ENCODE peak calls at places on chromosomes 6 and 20, in nine cellular contexts. G is cardiac muscle cell, R is breast epithelium, H is Peyer's patch, A is left ventricle myocardium inferior, T is neuronal stem cell, Q is GM23248, V is aorta, S is upper lobe of right lung. L is an unnamed sample. For H3K4me1, the result is how much of the 10 kb centered on the place peaks cover.

GRCh38 chr6:125868996-125869395 is 78.2 kb downstream of the NCOA7 start:
- DNase-seq in S (no peak), A (peak), G (peak), Q (peak), V (no peak), R (no peak), H (no peak), T (no peak), L (peak)

GRCh38 chr20:8568068-8568467 is 436.0 kb downstream of the PLCB1 start:
- DNase-seq in T (no peak), R (no peak), S (no peak), A (no peak), G (peak), H (no peak), V (no peak), Q (peak), L (no peak)

GRCh38 chr20:23147964-23148720 is 62.0 kb upstream of the CD93 start:
- DNase-seq in Q (peak), R (no peak), H (peak), T (no peak), G (peak), A (no peak), S (peak), V (peak), L (no peak)

GRCh38 chr6:5285526-5285925 is 24.2 kb downstream of the FARS2 start:
- DNase-seq in T (no peak), G (no peak), R (no peak), A (no peak), V (no peak), S (no peak), H (no peak), Q (no peak), L (no peak)

GRCh38 chr6:15266423-15266996 is 20.6 kb downstream of the JARID2 start:
- DNase-seq in T (no peak), G (peak), V (no peak), S (no peak), Q (no peak), H (no peak), A (peak), R (no peak), L (no peak)

GRCh38 chr20:24653306-24653705 is 183.9 kb downstream of the SYNDIG1 start:
- DNase-seq in Q (peak), S (no peak), T (no peak), G (no peak), R (no peak), H (no peak), A (no peak), V (no peak), L (no peak)

GRCh38 chr20:32823078-32823477 is 3.3 kb downstream of the MAPRE1 start:
- DNase-seq in Q (peak), S (no peak), G (peak), A (no peak), H (no peak), T (no peak), R (no peak), V (no peak), L (no peak)

GRCh38 chr6:21005816-21006553 is 471.7 kb downstream of the CDKAL1 start:
- DNase-seq in A (no peak), T (no peak), Q (peak), S (no peak), H (peak), R (no peak), G (peak), V (no peak), L (no peak)

GRCh38 chr6:109349419-109349987 is 32.8 kb downstream of the CD164 start:
- DNase-seq in H (peak), V (no peak), Q (peak), G (peak), A (no peak), T (no peak), R (no peak), S (no peak), L (no peak)

GRCh38 chr6:106519460-106520394 is 109.6 kb downstream of the RTN4IP1 start:
- DNase-seq in R (no peak), H (peak), A (no peak), G (peak), S (peak), T (no peak), V (peak), Q (peak), L (no peak)

GRCh38 chr20:48357714-48358113 is 470.1 kb downstream of the PREX1 start:
- DNase-seq in T (no peak), H (no peak), A (no peak), Q (no peak), G (no peak), S (no peak), R (no peak), V (no peak), L (no peak)

GRCh38 chr20:40085513-40085912 is 603.5 kb downstream of the MAFB start:
- DNase-seq in A (no peak), G (no peak), H (no peak), Q (no peak), R (no peak), S (no peak), T (no peak), V (no peak), L (no peak)

GRCh38 chr6:136720045-136720760 is 72.1 kb downstream of the MAP3K5 start:
- DNase-seq in R (no peak), V (no peak), T (no peak), S (no peak), G (no peak), H (no peak), Q (no peak), A (no peak), L (no peak)

GRCh38 chr6:39347906-39348585 is 25.5 kb upstream of the KCNK16 start:
- DNase-seq in R (peak), Q (peak), V (peak), T (peak), G (peak), A (peak), H (peak), S (peak), L (peak)

GRCh38 chr6:96809119-96809518 is 28.2 kb downstream of the GPR63 start:
- DNase-seq in A (no peak), Q (no peak), H (no peak), V (no peak), T (no peak), R (no peak), S (no peak), G (peak), L (no peak)

GRCh38 chr6:73362358-73362757 is at the start of gene KHDC3L:
- DNase-seq in R (no peak), Q (no peak), H (no peak), V (no peak), T (no peak), S (no peak), G (no peak), A (no peak), L (no peak)

GRCh38 chr20:42754713-42755112 is 435.0 kb downstream of the PTPRT start:
- DNase-seq in R (no peak), S (peak), A (no peak), G (no peak), V (no peak), T (no peak), H (no peak), Q (no peak), L (no peak)

GRCh38 chr6:82017316-82017715 is 230.2 kb downstream of the IBTK start:
- DNase-seq in H (peak), Q (peak), T (peak), S (no peak), G (peak), R (no peak), A (no peak), V (peak), L (peak)

GRCh38 chr20:32609993-32610896 is 25.1 kb upstream of the NOL4L start:
- DNase-seq in G (no peak), A (no peak), V (no peak), T (no peak), R (no peak), H (no peak), Q (no peak), S (no peak), L (no peak)

GRCh38 chr20:46388945-46389344 is 17.5 kb downstream of the ELMO2 start:
- DNase-seq in V (no peak), R (no peak), Q (no peak), S (no peak), G (no peak), T (no peak), A (no peak), H (no peak), L (no peak)

GRCh38 chr6:24529985-24530384 is 35.2 kb downstream of the ALDH5A1 start:
- DNase-seq in T (no peak), S (no peak), V (no peak), Q (peak), H (no peak), A (no peak), G (no peak), R (no peak), L (no peak)

GRCh38 chr20:21396921-21397340 is 395 bp downstream of the NKX2-4 start:
- DNase-seq in G (no peak), T (no peak), A (no peak), R (no peak), S (peak), H (no peak), V (no peak), Q (peak), L (no peak)

GRCh38 chr6:21911208-21911607 is 317.7 kb downstream of the SOX4 start:
- DNase-seq in S (no peak), T (no peak), A (no peak), V (no peak), G (no peak), Q (no peak), H (no peak), R (no peak), L (no peak)

GRCh38 chr6:129031051-129031599 is 148.2 kb downstream of the LAMA2 start:
- DNase-seq in T (no peak), S (no peak), H (no peak), Q (peak), V (no peak), G (peak), R (no peak), A (no peak), L (no peak)

GRCh38 chr20:57682184-57683038 is 27.4 kb downstream of the PMEPA1 start:
- DNase-seq in H (peak), R (no peak), G (no peak), A (no peak), V (no peak), S (no peak), T (no peak), Q (no peak), L (peak)

GRCh38 chr6:34236423-34237315 is at the start of gene HMGA1:
- DNase-seq in Q (peak), G (peak), S (peak), T (peak), H (peak), A (peak), R (peak), V (peak), L (peak)

GRCh38 chr6:137361701-137362100 is 132.5 kb downstream of the OLIG3 start:
- DNase-seq in H (no peak), Q (no peak), G (peak), T (no peak), S (no peak), V (no peak), R (no peak), A (no peak), L (no peak)

GRCh38 chr6:14857501-14857900 is 388.4 kb upstream of the JARID2 start:
- DNase-seq in R (no peak), A (no peak), H (peak), V (peak), T (no peak), Q (no peak), G (no peak), S (peak), L (no peak)

GRCh38 chr6:146582857-146583256 is 15.9 kb upstream of the ADGB start:
- DNase-seq in A (peak), G (peak), H (peak), S (no peak), T (no peak), Q (peak), R (no peak), V (peak), L (no peak)

GRCh38 chr20:46512943-46513844 is at the start of gene ZNF334:
- DNase-seq in S (peak), G (peak), Q (peak), V (peak), R (peak), T (peak), A (peak), H (peak), L (peak)

GRCh38 chr20:50372770-50373088 is 137.5 kb upstream of the PTPN1 start:
- DNase-seq in Q (no peak), A (no peak), V (no peak), R (no peak), T (no peak), H (peak), G (no peak), S (no peak), L (no peak)
- H3K4me1 ChIP-seq in Q (under half), A (under half), V (under half), R (under half), T (under half), H (under half), G (under half), S (under half), L (under half)

GRCh38 chr6:157631388-157631787 is 191.7 kb upstream of the SNX9 start:
- DNase-seq in R (no peak), T (no peak), G (no peak), Q (no peak), S (no peak), H (no peak), A (no peak), V (peak), L (no peak)
- H3K4me1 ChIP-seq in R (under half), T (under half), G (under half), Q (under half), S (under half), H (under half), A (under half), V (under half), L (under half)

DNA sequence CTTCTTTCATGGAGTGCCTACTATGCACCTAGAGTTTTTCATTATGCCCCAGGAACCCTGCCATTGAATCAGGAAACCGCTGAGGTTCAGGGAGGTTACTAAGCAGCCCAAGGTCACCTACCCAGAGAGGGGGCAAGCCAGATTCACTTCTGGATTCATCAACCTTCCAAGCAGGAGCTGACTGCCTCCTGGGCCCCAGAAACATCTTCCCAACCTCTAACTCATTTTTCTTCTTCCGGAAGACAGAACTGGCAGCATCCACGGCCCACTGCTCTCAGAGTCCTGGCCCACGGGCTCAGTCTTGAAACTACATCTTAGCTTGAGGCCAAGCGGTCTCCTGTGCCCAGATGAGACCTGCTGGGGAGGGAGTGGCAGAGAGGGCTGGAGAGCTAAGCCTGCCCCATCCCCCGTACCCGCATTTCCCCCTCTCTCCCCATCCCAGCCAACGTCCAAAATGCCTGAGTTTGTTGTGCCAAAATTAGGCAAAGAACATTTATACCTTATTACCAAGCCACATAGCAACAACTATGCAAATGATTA is 281.0 kb downstream of the CDC5L start:
- DNase-seq in S (no peak), R (no peak), Q (no peak), V (no peak), A (no peak), G (no peak), T (no peak), H (no peak), L (no peak)
- H3K4me1 ChIP-seq in S (under half), R (under half), Q (under half), V (under half), A (under half), G (under half), T (under half), H (under half), L (under half)

DNA sequence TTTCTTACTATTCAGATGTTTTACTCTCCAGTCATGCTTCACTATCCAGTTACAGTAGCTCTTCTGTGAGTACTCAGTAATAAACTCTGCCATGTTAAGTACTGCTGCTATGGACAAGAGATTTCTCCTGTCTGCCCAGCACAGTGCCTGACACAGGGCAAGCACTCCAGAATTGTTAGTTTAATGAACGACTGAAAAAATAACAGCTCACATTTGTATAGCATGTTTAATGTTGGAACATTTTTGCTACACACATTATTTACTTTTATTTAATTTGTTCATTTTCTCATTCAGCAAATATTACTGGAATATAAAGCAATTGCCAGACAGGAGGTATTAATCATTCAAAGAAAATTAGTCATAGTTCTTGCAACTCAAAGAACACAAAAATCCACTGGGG is 142.6 kb upstream of the HMGN3 start:
- DNase-seq in A (no peak), S (no peak), T (no peak), Q (peak), R (no peak), V (no peak), H (no peak), G (peak), L (no peak)
- H3K4me1 ChIP-seq in A (under half), S (under half), T (under half), Q (under half), R (under half), V (under half), H (under half), G (under half), L (under half)

DNA sequence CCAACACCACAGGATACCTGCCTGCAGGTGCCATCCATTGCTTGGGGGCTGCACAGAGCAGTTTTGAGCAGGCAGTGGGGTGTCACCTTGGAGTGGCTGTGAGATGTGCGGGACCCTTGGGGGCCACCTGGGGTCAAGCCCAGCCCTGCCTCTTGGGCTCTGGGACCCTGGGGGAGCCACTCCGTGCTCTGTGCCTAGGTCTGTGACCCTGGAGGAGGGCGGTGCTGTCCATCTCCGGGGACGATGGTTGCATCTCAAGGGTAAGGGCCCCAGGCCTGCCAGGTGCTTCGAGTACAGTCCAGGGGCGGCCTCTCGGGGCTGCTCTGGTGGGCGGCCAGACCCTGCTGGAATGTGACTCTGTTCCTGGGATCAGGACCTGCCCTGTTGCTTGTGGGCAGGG is 8.7 kb upstream of the GATA5 start:
- DNase-seq in A (no peak), T (no peak), H (no peak), G (no peak), V (no peak), S (no peak), R (no peak), Q (no peak), L (no peak)
- H3K4me1 ChIP-seq in A (under half), T (under half), H (under half), G (half or more), V (under half), S (under half), R (under half), Q (under half), L (under half)

GRCh38 chr6:19771753-19772336 is 65.3 kb upstream of the ID4 start:
- DNase-seq in G (peak), R (no peak), V (peak), H (no peak), T (no peak), S (no peak), Q (peak), A (no peak), L (no peak)

DNA sequence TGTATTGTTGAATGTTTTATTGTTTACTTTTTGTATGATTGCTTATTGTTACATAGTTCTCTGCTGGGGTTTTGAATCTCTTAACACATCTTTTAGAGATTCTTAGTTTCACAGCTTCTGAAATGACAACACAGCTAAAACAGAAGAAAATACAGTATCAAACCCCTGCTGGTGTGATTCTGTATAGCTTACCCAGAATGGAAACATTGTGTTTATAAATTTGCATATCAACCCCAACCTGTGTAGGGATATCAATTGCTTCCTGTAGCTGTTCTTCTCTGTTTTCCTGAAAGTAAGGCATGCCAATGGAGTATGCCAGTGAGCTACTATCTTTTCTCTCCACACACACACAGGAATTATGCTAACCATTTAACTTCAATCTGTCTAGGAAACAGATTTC is 64.3 kb upstream of the ID4 start:
- DNase-seq in V (no peak), G (no peak), R (no peak), S (no peak), Q (no peak), H (no peak), A (no peak), T (no peak), L (no peak)
- H3K4me1 ChIP-seq in V (under half), G (under half), R (under half), S (under half), Q (under half), H (under half), A (under half), T (under half), L (under half)

GRCh38 chr20:3304456-3304855 is 65.5 kb upstream of the SLC4A11 start:
- DNase-seq in Q (no peak), V (no peak), G (no peak), A (no peak), R (no peak), T (no peak), H (no peak), S (no peak), L (no peak)
- H3K4me1 ChIP-seq in Q (under half), V (under half), G (under half), A (under half), R (under half), T (under half), H (under half), S (under half), L (under half)

DNA sequence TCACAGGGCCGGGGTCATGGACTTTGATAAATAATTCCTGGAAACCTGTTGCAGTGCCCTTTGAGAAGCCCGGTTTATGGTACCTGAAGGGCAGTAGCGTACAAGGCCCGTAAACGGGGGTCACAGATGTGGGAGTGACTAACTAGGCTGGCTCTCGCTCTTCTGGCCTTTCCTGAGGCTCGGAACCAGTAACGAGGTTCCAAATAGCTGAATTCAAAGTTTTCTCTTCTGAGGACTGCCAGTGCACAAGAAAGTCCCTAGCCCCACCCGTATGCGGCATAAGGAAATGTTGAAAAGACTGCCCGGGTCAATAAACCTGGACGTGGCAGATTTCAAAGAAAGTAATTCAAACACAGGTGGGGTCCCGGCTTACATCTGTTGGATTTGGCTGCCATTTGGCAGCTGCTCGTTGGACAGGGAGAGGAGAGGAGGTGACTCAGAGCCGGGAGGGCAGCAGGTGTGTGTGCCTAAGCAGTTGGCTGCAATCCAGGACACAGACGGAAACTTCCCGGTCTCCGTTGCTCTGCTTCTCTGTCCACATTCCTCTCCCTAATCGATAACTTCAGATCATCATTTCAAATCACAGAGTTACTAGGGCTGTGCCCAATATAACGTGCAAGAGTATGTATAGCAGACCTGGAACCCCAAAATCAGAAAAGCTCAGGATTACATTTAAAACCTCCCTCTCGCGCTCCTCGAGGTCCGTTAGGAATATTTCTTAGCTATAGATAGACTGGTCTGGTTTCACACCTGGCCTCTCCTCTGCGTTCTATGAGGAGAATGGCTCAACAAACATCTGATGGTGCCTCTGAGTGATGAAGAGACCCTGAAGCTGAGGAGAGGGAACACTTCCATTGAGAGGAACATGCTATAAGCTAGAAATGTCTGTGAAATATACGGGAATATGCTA is 804 bp upstream of the GMDS start:
- DNase-seq in H (peak), Q (peak), T (no peak), A (peak), S (peak), G (peak), V (peak), R (peak), L (peak)
- H3K4me1 ChIP-seq in H (under half), Q (under half), T (under half), A (under half), S (under half), G (under half), V (under half), R (under half), L (under half)